ENCODE peak calls at places on chromosomes 5 and 9, in four cellular contexts. W is non-pigmented ciliary epithelial cell, Q is epithelial cell of esophagus, Z is mesendoderm. P is an unnamed sample.

GRCh38 chr5:1464511-1464910 is 19.3 kb upstream of the SLC6A3 start:
- DNase-seq in W (no peak), Q (no peak), Z (no peak), P (no peak)

GRCh38 chr5:134568761-134569725 is 43.6 kb downstream of the JADE2 start:
- DNase-seq in W (no peak), Q (no peak), Z (no peak), P (peak; percentile 30)

GRCh38 chr9:132673355-132673754 is 3.1 kb downstream of the GTF3C4 start:
- DNase-seq in W (peak; percentile 41), Q (peak; percentile 67), Z (peak; percentile 76), P (peak; percentile 70)

GRCh38 chr5:14184725-14185124 is 41.6 kb downstream of the TRIO start:
- DNase-seq in W (no peak), Q (no peak), Z (no peak), P (no peak)

GRCh38 chr5:176474476-176474875 is 26.3 kb downstream of the FAF2 start:
- DNase-seq in W (no peak), Q (no peak), Z (no peak), P (peak; percentile 41)

GRCh38 chr5:63262191-63262981 is 683.8 kb downstream of the LRRC70 start:
- DNase-seq in W (peak; percentile 30), Q (peak; percentile 80), Z (peak; percentile 44), P (peak; percentile 64)

GRCh38 chr5:13480834-13481233 is 463.7 kb downstream of the DNAH5 start:
- DNase-seq in W (no peak), Q (no peak), Z (no peak), P (peak; percentile 81)

GRCh38 chr5:175467983-175468698 is 10.2 kb upstream of the SFXN1 start:
- DNase-seq in W (no peak), Q (no peak), Z (no peak), P (no peak)

GRCh38 chr5:118095100-118095499 is 893.2 kb downstream of the DTWD2 start:
- DNase-seq in W (peak; percentile 1), Q (no peak), Z (peak; percentile 56), P (no peak)

GRCh38 chr9:132942541-132943182 is 1.8 kb downstream of the TSC1 start:
- DNase-seq in W (no peak), Q (peak; percentile 18), Z (no peak), P (no peak)

GRCh38 chr9:95460627-95461164 is 56.1 kb downstream of the PTCH1 start:
- DNase-seq in W (no peak), Q (no peak), Z (peak; percentile 23), P (no peak)

GRCh38 chr5:122726990-122727616 is 47.8 kb upstream of the SNX2 start:
- DNase-seq in W (peak; percentile 58), Q (peak; percentile 80), Z (no peak), P (peak; percentile 90)

GRCh38 chr9:121992571-121993212 is 100.4 kb downstream of the TTLL11 start:
- DNase-seq in W (no peak), Q (peak; percentile 79), Z (peak; percentile 76), P (peak; percentile 78)

GRCh38 chr5:153619706-153620105 is 129.2 kb downstream of the GRIA1 start:
- DNase-seq in W (peak; percentile 19), Q (peak; percentile 91), Z (no peak), P (peak; percentile 19)

GRCh38 chr5:115309751-115310370 is 13.4 kb upstream of the CCDC112 start:
- DNase-seq in W (no peak), Q (peak; percentile 72), Z (peak; percentile 40), P (peak; percentile 82)

GRCh38 chr5:175257847-175258194 is 186.2 kb downstream of the DRD1 start:
- DNase-seq in W (no peak), Q (no peak), Z (no peak), P (no peak)

GRCh38 chr5:160792281-160792680 is 59.7 kb downstream of the ATP10B start:
- DNase-seq in W (no peak), Q (peak; percentile 50), Z (no peak), P (peak; percentile 5)

GRCh38 chr5:122985006-122985700 is 51.4 kb downstream of the PPIC start:
- DNase-seq in W (no peak), Q (no peak), Z (no peak), P (peak; percentile 12)

GRCh38 chr5:159184236-159184635 is 25.1 kb downstream of the RNF145 start:
- DNase-seq in W (no peak), Q (no peak), Z (no peak), P (no peak)

GRCh38 chr9:108537756-108538155 is 318.0 kb downstream of the ACTL7B start:
- DNase-seq in W (no peak), Q (no peak), Z (no peak), P (no peak)

GRCh38 chr9:94741856-94742255 is 15.4 kb downstream of the AOPEP start:
- DNase-seq in W (no peak), Q (no peak), Z (no peak), P (no peak)

GRCh38 chr5:150317048-150318003 is 14.6 kb upstream of the ARSI start:
- DNase-seq in W (peak; percentile 68), Q (peak; percentile 94), Z (peak; percentile 95), P (peak; percentile 96)

GRCh38 chr9:95494416-95495371 is 22.1 kb downstream of the PTCH1 start:
- DNase-seq in W (no peak), Q (no peak), Z (peak; percentile 43), P (peak; percentile 74)

P was measured in PC-3.